ENCODE peak calls at places on chromosomes 1 and 21, in seven cellular contexts. One of them, this sample, is unnamed.

GRCh38 chr1:182159443-182159842 is 97.9 kb upstream of the ZNF648 start:
- DNase-seq in HepG2: no peak
- DNase-seq in HCT116: no peak
- DNase-seq in SK-N-SH: no peak
- DNase-seq in K562: no peak
- DNase-seq in GM12878: no peak
- DNase-seq in H1: no peak
- DNase-seq in this sample: no peak

GRCh38 chr21:27448960-27449359 is 482.1 kb upstream of the ADAMTS5 start:
- DNase-seq in HepG2: no peak
- DNase-seq in HCT116: no peak
- DNase-seq in SK-N-SH: no peak
- DNase-seq in K562: no peak
- DNase-seq in GM12878: no peak
- DNase-seq in H1: no peak
- DNase-seq in this sample: no peak

GRCh38 chr1:15489052-15489736 is 13.3 kb downstream of the CELA2B start:
- DNase-seq in HepG2: no peak
- DNase-seq in HCT116: no peak
- DNase-seq in SK-N-SH: peak
- DNase-seq in K562: no peak
- DNase-seq in GM12878: no peak
- DNase-seq in H1: no peak
- DNase-seq in this sample: no peak

GRCh38 chr1:248918126-248918525 is 12.1 kb downstream of the PGBD2 start:
- DNase-seq in HepG2: no peak
- DNase-seq in HCT116: no peak
- DNase-seq in SK-N-SH: no peak
- DNase-seq in K562: no peak
- DNase-seq in GM12878: no peak
- DNase-seq in H1: no peak
- DNase-seq in this sample: no peak

GRCh38 chr1:17282836-17283235 is 25.2 kb upstream of the PADI4 start:
- DNase-seq in HepG2: no peak
- DNase-seq in HCT116: no peak
- DNase-seq in SK-N-SH: no peak
- DNase-seq in K562: no peak
- DNase-seq in GM12878: no peak
- DNase-seq in H1: no peak
- DNase-seq in this sample: no peak

GRCh38 chr1:8134546-8135235 is 108.6 kb upstream of the ERRFI1 start:
- DNase-seq in HepG2: no peak
- DNase-seq in HCT116: no peak
- DNase-seq in SK-N-SH: no peak
- DNase-seq in K562: no peak
- DNase-seq in GM12878: no peak
- DNase-seq in H1: no peak
- DNase-seq in this sample: no peak

GRCh38 chr21:45152265-45152746 is 77.9 kb downstream of the ADARB1 start:
- DNase-seq in HepG2: no peak
- DNase-seq in HCT116: no peak
- DNase-seq in SK-N-SH: no peak
- DNase-seq in K562: peak
- DNase-seq in GM12878: no peak
- DNase-seq in H1: peak
- DNase-seq in this sample: no peak

GRCh38 chr1:160548960-160549664 is 26.1 kb upstream of the SLAMF6 start:
- DNase-seq in HepG2: no peak
- DNase-seq in HCT116: no peak
- DNase-seq in SK-N-SH: no peak
- DNase-seq in K562: peak
- DNase-seq in GM12878: peak
- DNase-seq in H1: no peak
- DNase-seq in this sample: no peak

GRCh38 chr1:2802421-2802961 is 998 bp upstream of the TTC34 start:
- DNase-seq in HepG2: no peak
- DNase-seq in HCT116: no peak
- DNase-seq in SK-N-SH: no peak
- DNase-seq in K562: no peak
- DNase-seq in GM12878: no peak
- DNase-seq in H1: no peak
- DNase-seq in this sample: no peak

GRCh38 chr1:236615399-236616148 is 11.3 kb upstream of the HEATR1 start:
- DNase-seq in HepG2: no peak
- DNase-seq in HCT116: no peak
- DNase-seq in SK-N-SH: no peak
- DNase-seq in K562: no peak
- DNase-seq in GM12878: no peak
- DNase-seq in H1: no peak
- DNase-seq in this sample: no peak

GRCh38 chr1:3669421-3669821 is 17.1 kb downstream of the TP73 start:
- DNase-seq in HepG2: no peak
- DNase-seq in HCT116: no peak
- DNase-seq in SK-N-SH: no peak
- DNase-seq in K562: no peak
- DNase-seq in GM12878: no peak
- DNase-seq in H1: no peak
- DNase-seq in this sample: no peak

GRCh38 chr1:7580923-7581753 is 190.0 kb upstream of the VAMP3 start:
- DNase-seq in HepG2: no peak
- DNase-seq in HCT116: no peak
- DNase-seq in SK-N-SH: no peak
- DNase-seq in K562: no peak
- DNase-seq in GM12878: no peak
- DNase-seq in H1: no peak
- DNase-seq in this sample: no peak

GRCh38 chr1:181135462-181135781 is 46.9 kb downstream of the IER5 start:
- DNase-seq in HepG2: no peak
- DNase-seq in HCT116: no peak
- DNase-seq in SK-N-SH: peak
- DNase-seq in K562: peak
- DNase-seq in GM12878: no peak
- DNase-seq in H1: no peak
- DNase-seq in this sample: peak

GRCh38 chr21:43758811-43759210 is 17.3 kb downstream of the CSTB start:
- DNase-seq in HepG2: no peak
- DNase-seq in HCT116: no peak
- DNase-seq in SK-N-SH: no peak
- DNase-seq in K562: no peak
- DNase-seq in GM12878: no peak
- DNase-seq in H1: no peak
- DNase-seq in this sample: no peak

GRCh38 chr21:44890961-44891541 is 17.6 kb upstream of the PTTG1IP start:
- DNase-seq in HepG2: no peak
- DNase-seq in HCT116: no peak
- DNase-seq in SK-N-SH: no peak
- DNase-seq in K562: no peak
- DNase-seq in GM12878: no peak
- DNase-seq in H1: no peak
- DNase-seq in this sample: no peak

GRCh38 chr1:206135248-206135647 is 18.1 kb upstream of the AVPR1B start:
- DNase-seq in HepG2: no peak
- DNase-seq in HCT116: no peak
- DNase-seq in SK-N-SH: no peak
- DNase-seq in K562: no peak
- DNase-seq in GM12878: no peak
- DNase-seq in H1: no peak
- DNase-seq in this sample: no peak

GRCh38 chr21:46055863-46056281 is 42.0 kb upstream of the COL6A2 start:
- DNase-seq in HepG2: no peak
- DNase-seq in HCT116: no peak
- DNase-seq in SK-N-SH: no peak
- DNase-seq in K562: no peak
- DNase-seq in GM12878: no peak
- DNase-seq in H1: no peak
- DNase-seq in this sample: no peak

GRCh38 chr21:26707241-26707640 is 134.2 kb upstream of the CYYR1 start:
- DNase-seq in HepG2: no peak
- DNase-seq in HCT116: no peak
- DNase-seq in SK-N-SH: no peak
- DNase-seq in K562: no peak
- DNase-seq in GM12878: no peak
- DNase-seq in H1: no peak
- DNase-seq in this sample: no peak

GRCh38 chr1:207024202-207025143 is 8.1 kb downstream of the C1orf116 start:
- DNase-seq in HepG2: no peak
- DNase-seq in HCT116: no peak
- DNase-seq in SK-N-SH: no peak
- DNase-seq in K562: peak
- DNase-seq in GM12878: no peak
- DNase-seq in H1: no peak
- DNase-seq in this sample: no peak

GRCh38 chr1:3772027-3772714 is 378 bp upstream of the SMIM1 start:
- DNase-seq in HepG2: peak
- DNase-seq in HCT116: peak
- DNase-seq in SK-N-SH: peak
- DNase-seq in K562: peak
- DNase-seq in GM12878: no peak
- DNase-seq in H1: peak
- DNase-seq in this sample: peak

GRCh38 chr1:248740876-248741275 is 14.7 kb downstream of the LYPD8 start:
- DNase-seq in HepG2: no peak
- DNase-seq in HCT116: no peak
- DNase-seq in SK-N-SH: no peak
- DNase-seq in K562: no peak
- DNase-seq in GM12878: no peak
- DNase-seq in H1: no peak
- DNase-seq in this sample: no peak

GRCh38 chr21:30684506-30684905 is 34.1 kb downstream of the KRTAP21-3 start:
- DNase-seq in HepG2: no peak
- DNase-seq in HCT116: no peak
- DNase-seq in SK-N-SH: no peak
- DNase-seq in K562: no peak
- DNase-seq in GM12878: no peak
- DNase-seq in H1: no peak
- DNase-seq in this sample: no peak

GRCh38 chr1:153745417-153745816 is 17.6 kb downstream of the INTS3 start:
- DNase-seq in HepG2: no peak
- DNase-seq in HCT116: no peak
- DNase-seq in SK-N-SH: no peak
- DNase-seq in K562: no peak
- DNase-seq in GM12878: no peak
- DNase-seq in H1: peak
- DNase-seq in this sample: no peak

GRCh38 chr1:163036661-163037060 is 32.5 kb upstream of the RGS4 start:
- DNase-seq in HepG2: no peak
- DNase-seq in HCT116: no peak
- DNase-seq in SK-N-SH: no peak
- DNase-seq in K562: no peak
- DNase-seq in GM12878: no peak
- DNase-seq in H1: no peak
- DNase-seq in this sample: no peak

GRCh38 chr1:33985656-33986055 is 121.8 kb downstream of the HMGB4 start:
- DNase-seq in HepG2: peak
- DNase-seq in HCT116: no peak
- DNase-seq in SK-N-SH: no peak
- DNase-seq in K562: no peak
- DNase-seq in GM12878: no peak
- DNase-seq in H1: no peak
- DNase-seq in this sample: no peak
- TF ChIP-seq JUND in HepG2: no peak
- TF ChIP-seq JUND in HCT116: no peak
- TF ChIP-seq JUND in SK-N-SH: no peak
- TF ChIP-seq JUND in K562: no peak
- TF ChIP-seq JUND in GM12878: no peak
- TF ChIP-seq JUND in H1: no peak
- TF ChIP-seq JUND in this sample: no peak

DNA sequence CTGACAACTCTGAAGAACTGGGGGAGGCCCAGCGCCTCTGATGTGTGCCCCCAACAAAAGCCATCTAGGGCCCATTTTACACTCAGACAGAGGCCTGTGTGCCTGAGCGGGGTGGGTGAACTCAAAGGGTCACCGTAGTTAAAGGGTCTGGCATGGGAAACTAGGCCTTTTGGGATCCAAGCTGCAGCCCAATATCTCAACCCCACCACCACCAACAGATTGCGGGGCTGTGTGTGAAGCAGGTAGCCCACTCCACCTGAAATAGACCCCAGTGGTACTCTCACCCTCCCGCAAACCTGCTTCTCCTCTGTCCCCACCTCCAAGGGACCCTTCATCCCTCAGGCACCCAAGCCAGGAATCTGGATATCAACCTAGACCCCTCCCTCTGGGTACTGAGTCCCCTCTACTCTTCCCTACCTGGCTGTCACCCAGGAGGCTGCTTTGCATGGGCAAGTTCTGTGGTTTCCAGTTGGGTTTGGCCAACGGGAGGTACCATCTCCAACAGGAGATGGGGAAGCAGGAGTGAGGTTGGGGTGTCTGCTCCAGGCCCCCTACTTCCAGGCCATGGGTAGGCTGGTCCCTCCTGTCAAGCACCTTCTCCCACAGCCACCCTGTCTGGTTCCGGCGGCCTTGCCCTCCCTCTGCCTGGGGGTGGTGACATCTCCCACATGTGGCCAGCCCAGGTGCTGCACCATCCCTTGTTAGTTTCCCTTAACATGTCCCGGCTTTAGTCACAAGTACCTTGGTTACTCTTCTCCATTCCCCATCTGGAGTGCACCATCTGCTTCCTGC is 35.2 kb upstream of the LRP8 start:
- DNase-seq in HepG2: peak
- DNase-seq in HCT116: no peak
- DNase-seq in SK-N-SH: no peak
- DNase-seq in K562: peak
- DNase-seq in GM12878: no peak
- DNase-seq in H1: peak
- DNase-seq in this sample: peak
- TF ChIP-seq JUND in HepG2: no peak
- TF ChIP-seq JUND in HCT116: no peak
- TF ChIP-seq JUND in SK-N-SH: no peak
- TF ChIP-seq JUND in K562: no peak
- TF ChIP-seq JUND in GM12878: no peak
- TF ChIP-seq JUND in H1: no peak
- TF ChIP-seq JUND in this sample: no peak

DNA sequence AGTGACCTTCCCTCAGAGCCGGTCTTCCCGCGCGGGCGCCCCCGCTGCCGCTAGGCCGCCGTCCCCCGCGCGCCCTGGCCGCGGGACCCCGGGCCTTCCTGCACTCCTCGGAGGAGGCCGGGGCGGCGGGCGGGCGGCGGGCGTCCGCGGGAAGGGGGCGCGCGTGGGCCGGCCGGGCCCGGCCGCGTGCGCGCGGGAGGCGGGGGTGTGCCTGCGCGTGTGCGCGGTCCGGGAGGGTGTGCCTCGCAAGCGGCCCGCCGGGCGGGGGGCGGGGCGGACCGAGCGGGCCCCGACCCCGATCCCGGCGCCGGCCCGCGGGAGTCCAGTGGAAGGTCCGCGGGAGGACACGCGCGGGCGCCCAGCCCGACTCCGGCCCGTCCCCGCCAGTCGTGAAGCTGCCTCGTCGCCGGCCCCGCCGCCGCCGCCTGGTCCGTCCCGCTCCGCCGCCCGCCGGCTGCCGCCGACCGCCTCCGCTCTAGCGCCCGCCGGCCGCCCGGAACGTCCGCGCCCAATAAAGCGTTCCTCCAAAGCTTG is 438 bp downstream of the MRPS6 start:
- DNase-seq in HepG2: no peak
- DNase-seq in HCT116: no peak
- DNase-seq in SK-N-SH: peak
- DNase-seq in K562: peak
- DNase-seq in GM12878: no peak
- DNase-seq in H1: peak
- DNase-seq in this sample: peak
- TF ChIP-seq JUND in HepG2: no peak
- TF ChIP-seq JUND in HCT116: no peak
- TF ChIP-seq JUND in SK-N-SH: no peak
- TF ChIP-seq JUND in K562: no peak
- TF ChIP-seq JUND in GM12878: no peak
- TF ChIP-seq JUND in H1: no peak
- TF ChIP-seq JUND in this sample: no peak

GRCh38 chr1:42739753-42740700 is at the start of gene CLDN19:
- DNase-seq in HepG2: peak
- DNase-seq in HCT116: no peak
- DNase-seq in SK-N-SH: peak
- DNase-seq in K562: peak
- DNase-seq in GM12878: no peak
- DNase-seq in H1: peak
- DNase-seq in this sample: no peak
- TF ChIP-seq JUND in HepG2: no peak
- TF ChIP-seq JUND in HCT116: no peak
- TF ChIP-seq JUND in SK-N-SH: no peak
- TF ChIP-seq JUND in K562: no peak
- TF ChIP-seq JUND in GM12878: no peak
- TF ChIP-seq JUND in H1: no peak
- TF ChIP-seq JUND in this sample: no peak

This sample was measured in T47D.